ENCODE peak calls at places on chromosome 6, in six cellular contexts. One of them, this sample, is unnamed.

GRCh38 chr6:15065603-15066002 is 180.3 kb upstream of the JARID2 start:
- DNase-seq in GM18507: no peak
- DNase-seq in GM12865: no peak
- DNase-seq in neuronal stem cell: no peak
- DNase-seq in NCI-H774: no peak
- DNase-seq in NCI-H1105: no peak
- DNase-seq in this sample: no peak

GRCh38 chr6:118893095-118893881 is 664 bp upstream of the ASF1A start:
- DNase-seq in NCI-H774: peak
- DNase-seq in GM18507: no peak
- DNase-seq in NCI-H1105: peak
- DNase-seq in GM12865: peak
- DNase-seq in neuronal stem cell: no peak
- DNase-seq in this sample: no peak

GRCh38 chr6:109672204-109672603 is 18.8 kb downstream of the AK9 start:
- DNase-seq in GM12865: no peak
- DNase-seq in NCI-H1105: no peak
- DNase-seq in neuronal stem cell: no peak
- DNase-seq in NCI-H774: no peak
- DNase-seq in GM18507: no peak
- DNase-seq in this sample: no peak

GRCh38 chr6:168956141-168956838 is 297.4 kb downstream of the THBS2 start:
- DNase-seq in GM18507: no peak
- DNase-seq in neuronal stem cell: no peak
- DNase-seq in NCI-H1105: no peak
- DNase-seq in GM12865: no peak
- DNase-seq in NCI-H774: no peak
- DNase-seq in this sample: no peak

GRCh38 chr6:106974337-106974998 is at the start of gene CD24:
- DNase-seq in NCI-H774: peak
- DNase-seq in GM12865: peak
- DNase-seq in neuronal stem cell: peak
- DNase-seq in NCI-H1105: peak
- DNase-seq in GM18507: no peak
- DNase-seq in this sample: no peak

GRCh38 chr6:169965657-169966311 is 214.4 kb downstream of the ERMARD start:
- DNase-seq in GM12865: no peak
- DNase-seq in NCI-H774: no peak
- DNase-seq in neuronal stem cell: no peak
- DNase-seq in GM18507: no peak
- DNase-seq in NCI-H1105: no peak
- DNase-seq in this sample: no peak

GRCh38 chr6:16402501-16402900 is 164.1 kb downstream of the GMPR start:
- DNase-seq in neuronal stem cell: no peak
- DNase-seq in GM12865: no peak
- DNase-seq in NCI-H1105: no peak
- DNase-seq in NCI-H774: no peak
- DNase-seq in GM18507: no peak
- DNase-seq in this sample: no peak

GRCh38 chr6:143655541-143655940 is 22.2 kb upstream of the PHACTR2 start:
- DNase-seq in GM12865: no peak
- DNase-seq in neuronal stem cell: no peak
- DNase-seq in NCI-H774: no peak
- DNase-seq in NCI-H1105: no peak
- DNase-seq in GM18507: no peak
- DNase-seq in this sample: no peak

GRCh38 chr6:136627191-136627590 is 77.0 kb upstream of the MAP7 start:
- DNase-seq in neuronal stem cell: no peak
- DNase-seq in GM12865: no peak
- DNase-seq in GM18507: no peak
- DNase-seq in NCI-H774: no peak
- DNase-seq in NCI-H1105: no peak
- DNase-seq in this sample: no peak

GRCh38 chr6:11711644-11711993 is 67.0 kb downstream of the ADTRP start:
- DNase-seq in NCI-H774: no peak
- DNase-seq in GM12865: peak
- DNase-seq in NCI-H1105: no peak
- DNase-seq in GM18507: peak
- DNase-seq in neuronal stem cell: no peak
- DNase-seq in this sample: no peak

GRCh38 chr6:35036059-35036827 is 104.9 kb downstream of the TCP11 start:
- DNase-seq in GM12865: no peak
- DNase-seq in neuronal stem cell: no peak
- DNase-seq in GM18507: no peak
- DNase-seq in NCI-H1105: no peak
- DNase-seq in NCI-H774: no peak
- DNase-seq in this sample: no peak

GRCh38 chr6:53189554-53189953 is 40.9 kb upstream of the GCM1 start:
- DNase-seq in NCI-H774: no peak
- DNase-seq in GM18507: no peak
- DNase-seq in GM12865: no peak
- DNase-seq in NCI-H1105: no peak
- DNase-seq in neuronal stem cell: no peak
- DNase-seq in this sample: peak

GRCh38 chr6:144477396-144477795 is 192.3 kb downstream of the UTRN start:
- DNase-seq in NCI-H774: no peak
- DNase-seq in NCI-H1105: no peak
- DNase-seq in GM18507: no peak
- DNase-seq in GM12865: no peak
- DNase-seq in neuronal stem cell: no peak
- DNase-seq in this sample: no peak

GRCh38 chr6:29797120-29797519 is 30.5 kb upstream of the HLA-G start:
- DNase-seq in neuronal stem cell: no peak
- DNase-seq in NCI-H774: no peak
- DNase-seq in GM12865: no peak
- DNase-seq in NCI-H1105: no peak
- DNase-seq in GM18507: no peak
- DNase-seq in this sample: no peak

GRCh38 chr6:56372621-56373020 is 125.2 kb upstream of the COL21A1 start:
- DNase-seq in NCI-H1105: no peak
- DNase-seq in neuronal stem cell: no peak
- DNase-seq in GM12865: no peak
- DNase-seq in NCI-H774: no peak
- DNase-seq in GM18507: no peak
- DNase-seq in this sample: no peak

GRCh38 chr6:27237089-27237723 is 10.3 kb upstream of the PRSS16 start:
- DNase-seq in NCI-H1105: no peak
- DNase-seq in GM12865: peak
- DNase-seq in GM18507: no peak
- DNase-seq in neuronal stem cell: no peak
- DNase-seq in NCI-H774: peak
- DNase-seq in this sample: no peak

GRCh38 chr6:20893415-20893814 is 359.2 kb downstream of the CDKAL1 start:
- DNase-seq in NCI-H1105: no peak
- DNase-seq in NCI-H774: no peak
- DNase-seq in neuronal stem cell: no peak
- DNase-seq in GM18507: no peak
- DNase-seq in GM12865: no peak
- DNase-seq in this sample: no peak

GRCh38 chr6:16109659-16110300 is 19.1 kb upstream of the MYLIP start:
- DNase-seq in neuronal stem cell: no peak
- DNase-seq in NCI-H1105: no peak
- DNase-seq in GM12865: no peak
- DNase-seq in GM18507: no peak
- DNase-seq in NCI-H774: no peak
- DNase-seq in this sample: no peak

GRCh38 chr6:33205172-33206026 is 944 bp downstream of the HSD17B8 start:
- DNase-seq in GM18507: no peak
- DNase-seq in NCI-H1105: no peak
- DNase-seq in GM12865: peak
- DNase-seq in NCI-H774: no peak
- DNase-seq in neuronal stem cell: no peak
- DNase-seq in this sample: peak

GRCh38 chr6:33431880-33432541 is 12.1 kb downstream of the SYNGAP1 start:
- DNase-seq in neuronal stem cell: no peak
- DNase-seq in GM12865: peak
- DNase-seq in NCI-H1105: no peak
- DNase-seq in NCI-H774: no peak
- DNase-seq in GM18507: no peak
- DNase-seq in this sample: no peak

This sample was measured in kidney epithelial cell.